ENCODE peak calls at places on chromosomes 13 and 19, in six cellular contexts. D is kidney, K is choroid plexus epithelial cell, Z is HFFc6, T is tibial artery, W is heart right ventricle. R is an unnamed sample.

GRCh38 chr19:12833747-12834417 is 497 bp downstream of the RTBDN start:
- DNase-seq in D (no peak), K (no peak), Z (no peak), T (no peak), W (peak), R (no peak)

GRCh38 chr19:7007859-7008258 is 13.4 kb downstream of the MBD3L2B start:
- DNase-seq in D (no peak), K (no peak), Z (no peak), T (no peak), W (no peak), R (no peak)

GRCh38 chr13:46687810-46688209 is 109.2 kb downstream of the ESD start:
- DNase-seq in D (no peak), K (peak), Z (peak), T (no peak), W (no peak), R (no peak)

GRCh38 chr13:112106467-112107141 is 39.7 kb downstream of the SOX1 start:
- DNase-seq in D (no peak), K (no peak), Z (no peak), T (no peak), W (no peak), R (no peak)

GRCh38 chr19:6030214-6030507 is 52.2 kb upstream of the RANBP3 start:
- DNase-seq in D (no peak), K (peak), Z (peak), T (no peak), W (no peak), R (no peak)

GRCh38 chr19:5691205-5691929 is 1.3 kb downstream of the RPL36 start:
- DNase-seq in D (peak), K (peak), Z (no peak), T (no peak), W (peak), R (no peak)

GRCh38 chr19:16516381-16516780 is 20.2 kb downstream of the C19orf44 start:
- DNase-seq in D (no peak), K (no peak), Z (no peak), T (no peak), W (no peak), R (no peak)

GRCh38 chr19:19410553-19411550 is 5.4 kb downstream of the GATAD2A start:
- DNase-seq in D (peak), K (no peak), Z (no peak), T (no peak), W (no peak), R (no peak)

GRCh38 chr19:45130888-45131615 is 29.7 kb downstream of the NKPD1 start:
- DNase-seq in D (no peak), K (peak), Z (no peak), T (no peak), W (no peak), R (no peak)

GRCh38 chr19:18604820-18605159 is 1.8 kb downstream of the CRLF1 start:
- DNase-seq in D (no peak), K (no peak), Z (no peak), T (no peak), W (no peak), R (no peak)

GRCh38 chr19:41327499-41328156 is 17.7 kb downstream of the CCDC97 start:
- DNase-seq in D (peak), K (peak), Z (no peak), T (peak), W (peak), R (no peak)

GRCh38 chr13:21744149-21744548 is 73.3 kb downstream of the FGF9 start:
- DNase-seq in D (no peak), K (no peak), Z (no peak), T (no peak), W (no peak), R (no peak)

GRCh38 chr19:46413262-46414031 is at the start of gene CCDC8:
- DNase-seq in D (peak), K (peak), Z (peak), T (peak), W (peak), R (peak)

GRCh38 chr13:112974676-112975075 is 5.7 kb downstream of the MCF2L start:
- DNase-seq in D (peak), K (no peak), Z (no peak), T (no peak), W (no peak), R (no peak)

GRCh38 chr13:112771877-112772538 is 82.2 kb downstream of the ATP11A start:
- DNase-seq in D (no peak), K (no peak), Z (no peak), T (no peak), W (no peak), R (no peak)

GRCh38 chr19:11155373-11156120 is at the start of gene SPC24:
- DNase-seq in D (peak), K (peak), Z (peak), T (peak), W (peak), R (peak)

GRCh38 chr19:11164879-11165406 is 9.4 kb upstream of the SPC24 start:
- DNase-seq in D (peak), K (peak), Z (no peak), T (peak), W (peak), R (no peak)

GRCh38 chr19:11159598-11160001 is 4.0 kb upstream of the SPC24 start:
- DNase-seq in D (no peak), K (peak), Z (no peak), T (no peak), W (no peak), R (no peak)

GRCh38 chr19:11164278-11164677 is 8.7 kb upstream of the SPC24 start:
- DNase-seq in D (no peak), K (no peak), Z (no peak), T (no peak), W (no peak), R (no peak)

DNA sequence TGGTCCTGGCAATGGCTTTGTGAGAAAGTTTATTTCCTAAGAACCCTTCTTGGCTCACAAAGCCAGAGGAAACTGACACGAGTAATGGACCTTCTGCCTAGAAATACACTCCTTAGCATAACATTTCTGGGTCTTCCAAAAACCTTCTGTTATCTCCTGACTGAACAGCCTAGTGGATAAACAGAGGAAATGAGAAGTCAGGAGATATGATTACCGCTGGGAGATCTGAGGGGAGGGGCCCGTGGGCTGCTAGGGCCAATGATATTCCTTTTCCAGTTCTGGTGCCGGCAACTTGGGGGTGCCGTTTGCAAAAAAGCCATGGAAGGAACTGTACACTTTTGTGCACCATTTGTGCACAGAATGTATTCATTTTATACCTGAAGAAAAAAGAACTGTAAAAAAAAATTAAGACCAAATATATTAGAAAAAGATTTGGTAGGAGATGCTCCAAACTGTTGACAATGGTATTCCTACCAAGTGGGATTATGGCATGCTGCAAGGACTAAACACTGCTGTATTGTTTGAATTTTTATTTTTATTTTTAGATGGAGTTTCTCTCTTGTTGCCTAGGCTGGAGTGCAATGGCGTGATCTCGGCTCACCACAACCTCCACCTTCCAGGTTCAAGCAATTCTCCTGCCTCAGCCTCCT is 4.7 kb upstream of the SPC24 start:
- DNase-seq in D (no peak), K (peak), Z (no peak), T (no peak), W (no peak), R (no peak)
- TF ChIP-seq CTCF in D (no peak), K (peak), Z (peak), T (no peak), W (no peak), R (no peak)

DNA sequence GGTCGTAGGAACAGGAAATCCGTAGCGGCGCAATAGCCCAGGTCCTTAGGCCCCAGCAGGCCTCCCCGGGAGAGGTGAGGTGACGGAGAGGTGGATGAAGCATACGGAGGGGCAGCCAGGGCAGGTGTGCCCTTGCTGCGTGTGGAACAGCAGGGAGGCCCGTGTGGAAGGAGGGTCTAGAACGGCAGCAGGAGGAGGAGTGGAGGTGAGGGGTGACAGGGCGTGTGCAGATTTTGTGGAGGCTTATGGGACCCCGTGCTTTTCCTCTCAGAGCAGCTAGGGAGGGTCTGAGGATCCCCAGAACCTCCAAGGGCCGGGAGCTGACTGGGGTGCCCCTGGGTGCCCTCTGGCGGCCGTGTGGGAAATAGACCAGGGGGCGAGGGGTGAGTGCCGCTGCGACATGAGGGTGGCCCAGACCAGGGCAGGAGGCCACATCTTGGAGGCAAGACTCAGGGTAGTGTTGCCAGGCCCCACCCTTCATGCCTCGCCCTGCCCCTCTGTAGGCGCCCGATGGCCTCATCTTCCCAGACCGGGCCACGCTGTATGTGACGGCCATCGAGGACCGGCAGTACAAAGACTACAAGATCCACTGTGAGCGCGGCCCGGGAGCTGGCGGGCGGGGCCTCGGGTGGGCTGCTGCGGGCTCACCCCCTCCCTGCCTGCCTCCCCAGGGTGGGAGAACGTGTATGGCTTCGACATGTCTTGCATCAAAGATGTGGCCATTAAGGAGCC is 5.0 kb upstream of the ADM5 start:
- DNase-seq in D (no peak), K (no peak), Z (no peak), T (no peak), W (no peak), R (peak)
- TF ChIP-seq CTCF in D (no peak), K (peak), Z (peak), T (no peak), W (peak), R (peak)

DNA sequence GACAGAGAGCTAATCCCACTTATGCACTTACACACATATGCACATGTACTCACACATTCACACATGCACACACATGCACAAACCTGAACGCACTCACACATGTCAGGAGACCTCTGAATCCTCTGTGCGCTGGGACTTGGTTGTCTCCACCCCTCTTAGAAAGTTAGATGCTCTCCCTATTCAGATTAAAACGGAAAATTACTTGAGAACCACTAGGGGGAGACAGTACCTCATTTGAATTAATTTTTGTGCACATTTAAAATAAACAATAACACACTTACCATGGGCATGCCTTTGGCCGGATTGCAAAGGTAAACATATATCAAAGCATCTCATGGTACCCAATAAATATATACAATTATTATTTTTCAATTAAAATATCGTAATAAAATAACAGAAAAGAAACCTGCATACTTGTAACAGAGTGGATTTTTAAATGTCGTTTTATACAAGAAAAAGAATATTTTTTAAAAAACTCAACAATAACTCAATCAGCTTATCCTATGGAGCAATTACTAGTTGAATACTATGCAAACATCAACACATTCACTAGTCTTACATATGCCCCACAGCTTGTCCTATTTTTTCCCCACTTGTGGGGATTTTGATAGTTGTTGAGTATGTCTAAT is 9.5 kb upstream of the LILRB4 start:
- DNase-seq in D (no peak), K (peak), Z (peak), T (no peak), W (no peak), R (no peak)
- TF ChIP-seq CTCF in D (peak), K (peak), Z (peak), T (peak), W (peak), R (peak)

GRCh38 chr19:28697308-28697707 is 515.6 kb downstream of the UQCRFS1 start:
- DNase-seq in D (no peak), K (no peak), Z (no peak), T (no peak), W (no peak), R (no peak)
- TF ChIP-seq CTCF in D (no peak), K (no peak), Z (no peak), T (no peak), W (no peak), R (no peak)

DNA sequence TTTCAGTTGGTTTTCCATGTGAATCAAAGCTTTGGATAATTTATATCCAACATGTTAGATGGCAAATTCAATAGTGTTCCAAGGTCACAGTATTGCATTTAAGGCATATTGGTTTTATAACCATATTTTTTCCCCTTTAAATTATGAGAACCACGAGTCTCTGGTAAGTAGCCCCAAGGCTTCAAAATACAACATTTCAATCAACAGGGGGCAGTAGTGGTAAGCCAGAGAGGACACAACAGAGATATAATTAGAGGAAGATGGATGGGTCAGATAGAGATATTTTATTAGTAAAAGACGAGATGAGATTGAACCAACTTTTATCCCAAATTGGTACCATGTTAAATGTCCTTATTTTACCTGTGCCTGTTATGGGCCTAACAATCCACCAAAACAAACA is 53.1 kb downstream of the KL start:
- DNase-seq in D (no peak), K (peak), Z (no peak), T (no peak), W (no peak), R (no peak)
- TF ChIP-seq CTCF in D (peak), K (peak), Z (peak), T (no peak), W (peak), R (peak)

GRCh38 chr13:50171585-50172282 is 156.5 kb downstream of the KCNRG start:
- DNase-seq in D (no peak), K (peak), Z (no peak), T (no peak), W (no peak), R (no peak)

GRCh38 chr13:50168803-50169202 is 153.6 kb downstream of the KCNRG start:
- DNase-seq in D (no peak), K (no peak), Z (no peak), T (no peak), W (no peak), R (no peak)

GRCh38 chr13:50167224-50167947 is 152.1 kb downstream of the KCNRG start:
- DNase-seq in D (no peak), K (no peak), Z (no peak), T (no peak), W (no peak), R (no peak)

GRCh38 chr13:50167967-50168366 is 152.7 kb downstream of the KCNRG start:
- DNase-seq in D (no peak), K (no peak), Z (no peak), T (no peak), W (no peak), R (no peak)

GRCh38 chr13:50170447-50171037 is 155.3 kb downstream of the KCNRG start:
- DNase-seq in D (no peak), K (peak), Z (no peak), T (no peak), W (no peak), R (no peak)
- TF ChIP-seq CTCF in D (no peak), K (peak), Z (peak), T (peak), W (peak), R (peak)

R was measured in type B pancreatic cell.